ENCODE peak calls at places on chromosomes 3 and 15, in nine cellular contexts. One of them, this sample, is unnamed.

GRCh38 chr15:41949400-41950126 is 22.8 kb downstream of the EHD4 start:
- DNase-seq in mesothelial cell of epicardium: no peak
- DNase-seq in NCI-H2171 treated with DMSO at 0.1 percent for 48 hours: no peak
- DNase-seq in NCI-H345: no peak
- DNase-seq in activated CD4-positive, alpha-beta T cell treated with anti-CD3 and anti-CD28 coated beads, Interleukin-2, amount 50 U/mL, for 24 hours: no peak
- DNase-seq in stimulated activated CD4-positive, alpha-beta T cell treated with anti-CD3 and anti-CD28 coated beads, Interleukin-1b, Interleukin-23, amount 100 ng/mL, for 24 hours: no peak
- DNase-seq in neural progenitor cell: peak; percentile 38
- DNase-seq in tibial nerve: no peak
- DNase-seq in H54: no peak
- DNase-seq in this sample: no peak

GRCh38 chr3:182182531-182182968 is 470.8 kb downstream of the SOX2 start:
- DNase-seq in stimulated activated CD4-positive, alpha-beta T cell treated with anti-CD3 and anti-CD28 coated beads, Interleukin-1b, Interleukin-23, amount 100 ng/mL, for 24 hours: no peak
- DNase-seq in NCI-H2171 treated with DMSO at 0.1 percent for 48 hours: peak; percentile 99
- DNase-seq in neural progenitor cell: no peak
- DNase-seq in activated CD4-positive, alpha-beta T cell treated with anti-CD3 and anti-CD28 coated beads, Interleukin-2, amount 50 U/mL, for 24 hours: no peak
- DNase-seq in H54: no peak
- DNase-seq in tibial nerve: no peak
- DNase-seq in NCI-H345: peak; percentile 20
- DNase-seq in mesothelial cell of epicardium: no peak
- DNase-seq in this sample: no peak

GRCh38 chr3:185460719-185461350 is 38.0 kb downstream of the TMEM41A start:
- DNase-seq in NCI-H345: no peak
- DNase-seq in activated CD4-positive, alpha-beta T cell treated with anti-CD3 and anti-CD28 coated beads, Interleukin-2, amount 50 U/mL, for 24 hours: no peak
- DNase-seq in neural progenitor cell: no peak
- DNase-seq in stimulated activated CD4-positive, alpha-beta T cell treated with anti-CD3 and anti-CD28 coated beads, Interleukin-1b, Interleukin-23, amount 100 ng/mL, for 24 hours: no peak
- DNase-seq in tibial nerve: no peak
- DNase-seq in H54: peak; percentile 20
- DNase-seq in mesothelial cell of epicardium: no peak
- DNase-seq in NCI-H2171 treated with DMSO at 0.1 percent for 48 hours: no peak
- DNase-seq in this sample: peak; percentile 2

GRCh38 chr3:169241575-169241927 is 422.0 kb downstream of the MECOM start:
- DNase-seq in mesothelial cell of epicardium: no peak
- DNase-seq in NCI-H2171 treated with DMSO at 0.1 percent for 48 hours: no peak
- DNase-seq in stimulated activated CD4-positive, alpha-beta T cell treated with anti-CD3 and anti-CD28 coated beads, Interleukin-1b, Interleukin-23, amount 100 ng/mL, for 24 hours: no peak
- DNase-seq in neural progenitor cell: no peak
- DNase-seq in activated CD4-positive, alpha-beta T cell treated with anti-CD3 and anti-CD28 coated beads, Interleukin-2, amount 50 U/mL, for 24 hours: no peak
- DNase-seq in H54: no peak
- DNase-seq in NCI-H345: no peak
- DNase-seq in tibial nerve: no peak
- DNase-seq in this sample: no peak

GRCh38 chr15:39976291-39977274 is 42.7 kb downstream of the EIF2AK4 start:
- DNase-seq in activated CD4-positive, alpha-beta T cell treated with anti-CD3 and anti-CD28 coated beads, Interleukin-2, amount 50 U/mL, for 24 hours: no peak
- DNase-seq in NCI-H2171 treated with DMSO at 0.1 percent for 48 hours: peak; percentile 76
- DNase-seq in H54: peak; percentile 15
- DNase-seq in stimulated activated CD4-positive, alpha-beta T cell treated with anti-CD3 and anti-CD28 coated beads, Interleukin-1b, Interleukin-23, amount 100 ng/mL, for 24 hours: no peak
- DNase-seq in NCI-H345: no peak
- DNase-seq in tibial nerve: peak; percentile 35
- DNase-seq in mesothelial cell of epicardium: peak; percentile 25
- DNase-seq in neural progenitor cell: peak; percentile 61
- DNase-seq in this sample: no peak

GRCh38 chr15:51341366-51342248 is at the start of gene GLDN:
- DNase-seq in NCI-H345: peak; percentile 33
- DNase-seq in neural progenitor cell: peak; percentile 76
- DNase-seq in mesothelial cell of epicardium: no peak
- DNase-seq in tibial nerve: peak; percentile 20
- DNase-seq in NCI-H2171 treated with DMSO at 0.1 percent for 48 hours: peak; percentile 38
- DNase-seq in stimulated activated CD4-positive, alpha-beta T cell treated with anti-CD3 and anti-CD28 coated beads, Interleukin-1b, Interleukin-23, amount 100 ng/mL, for 24 hours: no peak
- DNase-seq in H54: no peak
- DNase-seq in activated CD4-positive, alpha-beta T cell treated with anti-CD3 and anti-CD28 coated beads, Interleukin-2, amount 50 U/mL, for 24 hours: no peak
- DNase-seq in this sample: no peak

GRCh38 chr3:10371167-10371566 is 50.3 kb upstream of the SEC13 start:
- DNase-seq in tibial nerve: no peak
- DNase-seq in activated CD4-positive, alpha-beta T cell treated with anti-CD3 and anti-CD28 coated beads, Interleukin-2, amount 50 U/mL, for 24 hours: no peak
- DNase-seq in neural progenitor cell: no peak
- DNase-seq in mesothelial cell of epicardium: no peak
- DNase-seq in stimulated activated CD4-positive, alpha-beta T cell treated with anti-CD3 and anti-CD28 coated beads, Interleukin-1b, Interleukin-23, amount 100 ng/mL, for 24 hours: no peak
- DNase-seq in NCI-H345: no peak
- DNase-seq in H54: no peak
- DNase-seq in NCI-H2171 treated with DMSO at 0.1 percent for 48 hours: no peak
- DNase-seq in this sample: no peak

GRCh38 chr3:172003146-172003545 is 36.2 kb upstream of the FNDC3B start:
- DNase-seq in NCI-H2171 treated with DMSO at 0.1 percent for 48 hours: no peak
- DNase-seq in mesothelial cell of epicardium: no peak
- DNase-seq in activated CD4-positive, alpha-beta T cell treated with anti-CD3 and anti-CD28 coated beads, Interleukin-2, amount 50 U/mL, for 24 hours: no peak
- DNase-seq in neural progenitor cell: no peak
- DNase-seq in NCI-H345: no peak
- DNase-seq in stimulated activated CD4-positive, alpha-beta T cell treated with anti-CD3 and anti-CD28 coated beads, Interleukin-1b, Interleukin-23, amount 100 ng/mL, for 24 hours: no peak
- DNase-seq in tibial nerve: no peak
- DNase-seq in H54: no peak
- DNase-seq in this sample: no peak

GRCh38 chr15:37885651-37886050 is 48.8 kb upstream of the TMCO5A start:
- DNase-seq in mesothelial cell of epicardium: no peak
- DNase-seq in neural progenitor cell: no peak
- DNase-seq in stimulated activated CD4-positive, alpha-beta T cell treated with anti-CD3 and anti-CD28 coated beads, Interleukin-1b, Interleukin-23, amount 100 ng/mL, for 24 hours: no peak
- DNase-seq in NCI-H2171 treated with DMSO at 0.1 percent for 48 hours: no peak
- DNase-seq in NCI-H345: no peak
- DNase-seq in tibial nerve: no peak
- DNase-seq in H54: no peak
- DNase-seq in activated CD4-positive, alpha-beta T cell treated with anti-CD3 and anti-CD28 coated beads, Interleukin-2, amount 50 U/mL, for 24 hours: no peak
- DNase-seq in this sample: no peak

GRCh38 chr3:169094204-169094603 is 569.3 kb downstream of the MECOM start:
- DNase-seq in tibial nerve: no peak
- DNase-seq in mesothelial cell of epicardium: no peak
- DNase-seq in H54: no peak
- DNase-seq in NCI-H345: no peak
- DNase-seq in neural progenitor cell: no peak
- DNase-seq in activated CD4-positive, alpha-beta T cell treated with anti-CD3 and anti-CD28 coated beads, Interleukin-2, amount 50 U/mL, for 24 hours: no peak
- DNase-seq in NCI-H2171 treated with DMSO at 0.1 percent for 48 hours: peak; percentile 9
- DNase-seq in stimulated activated CD4-positive, alpha-beta T cell treated with anti-CD3 and anti-CD28 coated beads, Interleukin-1b, Interleukin-23, amount 100 ng/mL, for 24 hours: no peak
- DNase-seq in this sample: no peak

GRCh38 chr3:112568642-112569041 is 6.8 kb downstream of the SLC35A5 start:
- DNase-seq in tibial nerve: no peak
- DNase-seq in activated CD4-positive, alpha-beta T cell treated with anti-CD3 and anti-CD28 coated beads, Interleukin-2, amount 50 U/mL, for 24 hours: no peak
- DNase-seq in neural progenitor cell: no peak
- DNase-seq in H54: peak; percentile 27
- DNase-seq in mesothelial cell of epicardium: no peak
- DNase-seq in NCI-H345: no peak
- DNase-seq in NCI-H2171 treated with DMSO at 0.1 percent for 48 hours: no peak
- DNase-seq in stimulated activated CD4-positive, alpha-beta T cell treated with anti-CD3 and anti-CD28 coated beads, Interleukin-1b, Interleukin-23, amount 100 ng/mL, for 24 hours: no peak
- DNase-seq in this sample: no peak

GRCh38 chr15:58498821-58499580 is 67.2 kb downstream of the LIPC start:
- DNase-seq in tibial nerve: no peak
- DNase-seq in mesothelial cell of epicardium: no peak
- DNase-seq in activated CD4-positive, alpha-beta T cell treated with anti-CD3 and anti-CD28 coated beads, Interleukin-2, amount 50 U/mL, for 24 hours: no peak
- DNase-seq in neural progenitor cell: peak; percentile 12
- DNase-seq in H54: no peak
- DNase-seq in NCI-H2171 treated with DMSO at 0.1 percent for 48 hours: no peak
- DNase-seq in stimulated activated CD4-positive, alpha-beta T cell treated with anti-CD3 and anti-CD28 coated beads, Interleukin-1b, Interleukin-23, amount 100 ng/mL, for 24 hours: no peak
- DNase-seq in NCI-H345: no peak
- DNase-seq in this sample: no peak

GRCh38 chr3:23874359-23875120 is 42.2 kb downstream of the NKIRAS1 start:
- DNase-seq in H54: no peak
- DNase-seq in mesothelial cell of epicardium: no peak
- DNase-seq in NCI-H345: no peak
- DNase-seq in activated CD4-positive, alpha-beta T cell treated with anti-CD3 and anti-CD28 coated beads, Interleukin-2, amount 50 U/mL, for 24 hours: no peak
- DNase-seq in tibial nerve: no peak
- DNase-seq in NCI-H2171 treated with DMSO at 0.1 percent for 48 hours: no peak
- DNase-seq in stimulated activated CD4-positive, alpha-beta T cell treated with anti-CD3 and anti-CD28 coated beads, Interleukin-1b, Interleukin-23, amount 100 ng/mL, for 24 hours: no peak
- DNase-seq in neural progenitor cell: no peak
- DNase-seq in this sample: no peak

GRCh38 chr15:35506272-35506870 is 39.6 kb downstream of the DPH6 start:
- DNase-seq in H54: no peak
- DNase-seq in activated CD4-positive, alpha-beta T cell treated with anti-CD3 and anti-CD28 coated beads, Interleukin-2, amount 50 U/mL, for 24 hours: no peak
- DNase-seq in tibial nerve: no peak
- DNase-seq in mesothelial cell of epicardium: no peak
- DNase-seq in neural progenitor cell: peak; percentile 20
- DNase-seq in NCI-H345: no peak
- DNase-seq in NCI-H2171 treated with DMSO at 0.1 percent for 48 hours: no peak
- DNase-seq in stimulated activated CD4-positive, alpha-beta T cell treated with anti-CD3 and anti-CD28 coated beads, Interleukin-1b, Interleukin-23, amount 100 ng/mL, for 24 hours: no peak
- DNase-seq in this sample: no peak

GRCh38 chr15:68228143-68228970 is 1.2 kb downstream of the CLN6 start:
- DNase-seq in tibial nerve: no peak
- DNase-seq in NCI-H345: no peak
- DNase-seq in H54: peak; percentile 15
- DNase-seq in stimulated activated CD4-positive, alpha-beta T cell treated with anti-CD3 and anti-CD28 coated beads, Interleukin-1b, Interleukin-23, amount 100 ng/mL, for 24 hours: no peak
- DNase-seq in NCI-H2171 treated with DMSO at 0.1 percent for 48 hours: peak; percentile 14
- DNase-seq in mesothelial cell of epicardium: no peak
- DNase-seq in activated CD4-positive, alpha-beta T cell treated with anti-CD3 and anti-CD28 coated beads, Interleukin-2, amount 50 U/mL, for 24 hours: no peak
- DNase-seq in neural progenitor cell: no peak
- DNase-seq in this sample: no peak

GRCh38 chr15:85710340-85710842 is 84.3 kb downstream of the KLHL25 start:
- DNase-seq in NCI-H2171 treated with DMSO at 0.1 percent for 48 hours: no peak
- DNase-seq in stimulated activated CD4-positive, alpha-beta T cell treated with anti-CD3 and anti-CD28 coated beads, Interleukin-1b, Interleukin-23, amount 100 ng/mL, for 24 hours: no peak
- DNase-seq in activated CD4-positive, alpha-beta T cell treated with anti-CD3 and anti-CD28 coated beads, Interleukin-2, amount 50 U/mL, for 24 hours: no peak
- DNase-seq in NCI-H345: no peak
- DNase-seq in mesothelial cell of epicardium: no peak
- DNase-seq in H54: no peak
- DNase-seq in neural progenitor cell: no peak
- DNase-seq in tibial nerve: no peak
- DNase-seq in this sample: no peak

GRCh38 chr15:59594493-59594942 is 17.1 kb upstream of the GCNT3 start:
- DNase-seq in mesothelial cell of epicardium: no peak
- DNase-seq in H54: peak; percentile 28
- DNase-seq in NCI-H2171 treated with DMSO at 0.1 percent for 48 hours: no peak
- DNase-seq in neural progenitor cell: no peak
- DNase-seq in tibial nerve: no peak
- DNase-seq in NCI-H345: no peak
- DNase-seq in stimulated activated CD4-positive, alpha-beta T cell treated with anti-CD3 and anti-CD28 coated beads, Interleukin-1b, Interleukin-23, amount 100 ng/mL, for 24 hours: no peak
- DNase-seq in activated CD4-positive, alpha-beta T cell treated with anti-CD3 and anti-CD28 coated beads, Interleukin-2, amount 50 U/mL, for 24 hours: no peak
- DNase-seq in this sample: peak; percentile 19

GRCh38 chr3:153614131-153614530 is 452.1 kb downstream of the RAP2B start:
- DNase-seq in activated CD4-positive, alpha-beta T cell treated with anti-CD3 and anti-CD28 coated beads, Interleukin-2, amount 50 U/mL, for 24 hours: no peak
- DNase-seq in NCI-H2171 treated with DMSO at 0.1 percent for 48 hours: no peak
- DNase-seq in neural progenitor cell: no peak
- DNase-seq in mesothelial cell of epicardium: no peak
- DNase-seq in NCI-H345: no peak
- DNase-seq in tibial nerve: no peak
- DNase-seq in H54: no peak
- DNase-seq in stimulated activated CD4-positive, alpha-beta T cell treated with anti-CD3 and anti-CD28 coated beads, Interleukin-1b, Interleukin-23, amount 100 ng/mL, for 24 hours: no peak
- DNase-seq in this sample: no peak

GRCh38 chr15:71414778-71415177 is 299.5 kb downstream of the THSD4 start:
- DNase-seq in NCI-H345: no peak
- DNase-seq in tibial nerve: no peak
- DNase-seq in NCI-H2171 treated with DMSO at 0.1 percent for 48 hours: no peak
- DNase-seq in stimulated activated CD4-positive, alpha-beta T cell treated with anti-CD3 and anti-CD28 coated beads, Interleukin-1b, Interleukin-23, amount 100 ng/mL, for 24 hours: no peak
- DNase-seq in activated CD4-positive, alpha-beta T cell treated with anti-CD3 and anti-CD28 coated beads, Interleukin-2, amount 50 U/mL, for 24 hours: no peak
- DNase-seq in H54: no peak
- DNase-seq in mesothelial cell of epicardium: no peak
- DNase-seq in neural progenitor cell: no peak
- DNase-seq in this sample: no peak

GRCh38 chr3:101279765-101280385 is 40.5 kb downstream of the IMPG2 start:
- DNase-seq in H54: no peak
- DNase-seq in activated CD4-positive, alpha-beta T cell treated with anti-CD3 and anti-CD28 coated beads, Interleukin-2, amount 50 U/mL, for 24 hours: no peak
- DNase-seq in NCI-H2171 treated with DMSO at 0.1 percent for 48 hours: no peak
- DNase-seq in neural progenitor cell: no peak
- DNase-seq in tibial nerve: no peak
- DNase-seq in stimulated activated CD4-positive, alpha-beta T cell treated with anti-CD3 and anti-CD28 coated beads, Interleukin-1b, Interleukin-23, amount 100 ng/mL, for 24 hours: no peak
- DNase-seq in NCI-H345: no peak
- DNase-seq in mesothelial cell of epicardium: no peak
- DNase-seq in this sample: no peak

GRCh38 chr3:130626021-130626420 is 109.0 kb downstream of the COL6A6 start:
- DNase-seq in activated CD4-positive, alpha-beta T cell treated with anti-CD3 and anti-CD28 coated beads, Interleukin-2, amount 50 U/mL, for 24 hours: no peak
- DNase-seq in tibial nerve: no peak
- DNase-seq in NCI-H2171 treated with DMSO at 0.1 percent for 48 hours: no peak
- DNase-seq in stimulated activated CD4-positive, alpha-beta T cell treated with anti-CD3 and anti-CD28 coated beads, Interleukin-1b, Interleukin-23, amount 100 ng/mL, for 24 hours: no peak
- DNase-seq in H54: no peak
- DNase-seq in neural progenitor cell: no peak
- DNase-seq in NCI-H345: no peak
- DNase-seq in mesothelial cell of epicardium: no peak
- DNase-seq in this sample: no peak

GRCh38 chr15:73851679-73852078 is 21.7 kb upstream of the TBC1D21 start:
- DNase-seq in stimulated activated CD4-positive, alpha-beta T cell treated with anti-CD3 and anti-CD28 coated beads, Interleukin-1b, Interleukin-23, amount 100 ng/mL, for 24 hours: peak; percentile 21
- DNase-seq in mesothelial cell of epicardium: peak; percentile 59
- DNase-seq in NCI-H345: no peak
- DNase-seq in NCI-H2171 treated with DMSO at 0.1 percent for 48 hours: no peak
- DNase-seq in neural progenitor cell: peak; percentile 91
- DNase-seq in activated CD4-positive, alpha-beta T cell treated with anti-CD3 and anti-CD28 coated beads, Interleukin-2, amount 50 U/mL, for 24 hours: peak; percentile 7
- DNase-seq in tibial nerve: no peak
- DNase-seq in H54: peak; percentile 17
- DNase-seq in this sample: peak; percentile 11

GRCh38 chr3:70554170-70554569 is 241.7 kb upstream of the MDFIC2 start:
- DNase-seq in activated CD4-positive, alpha-beta T cell treated with anti-CD3 and anti-CD28 coated beads, Interleukin-2, amount 50 U/mL, for 24 hours: no peak
- DNase-seq in tibial nerve: no peak
- DNase-seq in neural progenitor cell: no peak
- DNase-seq in mesothelial cell of epicardium: no peak
- DNase-seq in H54: no peak
- DNase-seq in stimulated activated CD4-positive, alpha-beta T cell treated with anti-CD3 and anti-CD28 coated beads, Interleukin-1b, Interleukin-23, amount 100 ng/mL, for 24 hours: no peak
- DNase-seq in NCI-H2171 treated with DMSO at 0.1 percent for 48 hours: no peak
- DNase-seq in NCI-H345: no peak
- DNase-seq in this sample: no peak

GRCh38 chr15:62421289-62421688 is 256.2 kb upstream of the C2CD4B start:
- DNase-seq in NCI-H345: no peak
- DNase-seq in tibial nerve: no peak
- DNase-seq in activated CD4-positive, alpha-beta T cell treated with anti-CD3 and anti-CD28 coated beads, Interleukin-2, amount 50 U/mL, for 24 hours: no peak
- DNase-seq in stimulated activated CD4-positive, alpha-beta T cell treated with anti-CD3 and anti-CD28 coated beads, Interleukin-1b, Interleukin-23, amount 100 ng/mL, for 24 hours: no peak
- DNase-seq in neural progenitor cell: no peak
- DNase-seq in H54: no peak
- DNase-seq in mesothelial cell of epicardium: no peak
- DNase-seq in NCI-H2171 treated with DMSO at 0.1 percent for 48 hours: no peak
- DNase-seq in this sample: no peak

GRCh38 chr3:23019596-23020300 is 183.4 kb upstream of the UBE2E2 start:
- DNase-seq in NCI-H2171 treated with DMSO at 0.1 percent for 48 hours: no peak
- DNase-seq in activated CD4-positive, alpha-beta T cell treated with anti-CD3 and anti-CD28 coated beads, Interleukin-2, amount 50 U/mL, for 24 hours: no peak
- DNase-seq in neural progenitor cell: no peak
- DNase-seq in stimulated activated CD4-positive, alpha-beta T cell treated with anti-CD3 and anti-CD28 coated beads, Interleukin-1b, Interleukin-23, amount 100 ng/mL, for 24 hours: no peak
- DNase-seq in NCI-H345: peak; percentile 80
- DNase-seq in mesothelial cell of epicardium: no peak
- DNase-seq in H54: no peak
- DNase-seq in tibial nerve: no peak
- DNase-seq in this sample: no peak

GRCh38 chr3:10783360-10784346 is 32.4 kb upstream of the SLC6A11 start:
- DNase-seq in activated CD4-positive, alpha-beta T cell treated with anti-CD3 and anti-CD28 coated beads, Interleukin-2, amount 50 U/mL, for 24 hours: no peak
- DNase-seq in mesothelial cell of epicardium: no peak
- DNase-seq in H54: peak; percentile 38
- DNase-seq in tibial nerve: no peak
- DNase-seq in stimulated activated CD4-positive, alpha-beta T cell treated with anti-CD3 and anti-CD28 coated beads, Interleukin-1b, Interleukin-23, amount 100 ng/mL, for 24 hours: peak; percentile 4
- DNase-seq in NCI-H2171 treated with DMSO at 0.1 percent for 48 hours: peak; percentile 1
- DNase-seq in NCI-H345: peak; percentile 10
- DNase-seq in neural progenitor cell: peak; percentile 67
- DNase-seq in this sample: no peak

GRCh38 chr3:195105389-195105788 is 165.6 kb downstream of the XXYLT1 start:
- DNase-seq in NCI-H2171 treated with DMSO at 0.1 percent for 48 hours: no peak
- DNase-seq in H54: no peak
- DNase-seq in activated CD4-positive, alpha-beta T cell treated with anti-CD3 and anti-CD28 coated beads, Interleukin-2, amount 50 U/mL, for 24 hours: no peak
- DNase-seq in neural progenitor cell: no peak
- DNase-seq in tibial nerve: no peak
- DNase-seq in mesothelial cell of epicardium: no peak
- DNase-seq in stimulated activated CD4-positive, alpha-beta T cell treated with anti-CD3 and anti-CD28 coated beads, Interleukin-1b, Interleukin-23, amount 100 ng/mL, for 24 hours: no peak
- DNase-seq in NCI-H345: no peak
- DNase-seq in this sample: no peak

GRCh38 chr15:98442379-98442833 is 205.9 kb upstream of the IGF1R start:
- DNase-seq in H54: peak; percentile 36
- DNase-seq in tibial nerve: peak; percentile 40
- DNase-seq in mesothelial cell of epicardium: no peak
- DNase-seq in neural progenitor cell: peak; percentile 80
- DNase-seq in activated CD4-positive, alpha-beta T cell treated with anti-CD3 and anti-CD28 coated beads, Interleukin-2, amount 50 U/mL, for 24 hours: no peak
- DNase-seq in NCI-H2171 treated with DMSO at 0.1 percent for 48 hours: peak; percentile 45
- DNase-seq in NCI-H345: peak; percentile 44
- DNase-seq in stimulated activated CD4-positive, alpha-beta T cell treated with anti-CD3 and anti-CD28 coated beads, Interleukin-1b, Interleukin-23, amount 100 ng/mL, for 24 hours: peak; percentile 35
- DNase-seq in this sample: peak; percentile 43

GRCh38 chr15:63040954-63041353 is 1.6 kb upstream of the TPM1 start:
- DNase-seq in NCI-H2171 treated with DMSO at 0.1 percent for 48 hours: no peak
- DNase-seq in stimulated activated CD4-positive, alpha-beta T cell treated with anti-CD3 and anti-CD28 coated beads, Interleukin-1b, Interleukin-23, amount 100 ng/mL, for 24 hours: no peak
- DNase-seq in NCI-H345: no peak
- DNase-seq in activated CD4-positive, alpha-beta T cell treated with anti-CD3 and anti-CD28 coated beads, Interleukin-2, amount 50 U/mL, for 24 hours: no peak
- DNase-seq in H54: no peak
- DNase-seq in mesothelial cell of epicardium: no peak
- DNase-seq in tibial nerve: no peak
- DNase-seq in neural progenitor cell: no peak
- DNase-seq in this sample: no peak

GRCh38 chr3:12585181-12585580 is 28.3 kb downstream of the MKRN2 start:
- DNase-seq in neural progenitor cell: no peak
- DNase-seq in H54: no peak
- DNase-seq in tibial nerve: no peak
- DNase-seq in activated CD4-positive, alpha-beta T cell treated with anti-CD3 and anti-CD28 coated beads, Interleukin-2, amount 50 U/mL, for 24 hours: no peak
- DNase-seq in stimulated activated CD4-positive, alpha-beta T cell treated with anti-CD3 and anti-CD28 coated beads, Interleukin-1b, Interleukin-23, amount 100 ng/mL, for 24 hours: no peak
- DNase-seq in NCI-H2171 treated with DMSO at 0.1 percent for 48 hours: no peak
- DNase-seq in mesothelial cell of epicardium: no peak
- DNase-seq in NCI-H345: no peak
- DNase-seq in this sample: no peak

GRCh38 chr3:22495241-22495640 is 707.9 kb upstream of the UBE2E2 start:
- DNase-seq in tibial nerve: no peak
- DNase-seq in mesothelial cell of epicardium: no peak
- DNase-seq in H54: no peak
- DNase-seq in NCI-H2171 treated with DMSO at 0.1 percent for 48 hours: no peak
- DNase-seq in activated CD4-positive, alpha-beta T cell treated with anti-CD3 and anti-CD28 coated beads, Interleukin-2, amount 50 U/mL, for 24 hours: no peak
- DNase-seq in neural progenitor cell: no peak
- DNase-seq in NCI-H345: no peak
- DNase-seq in stimulated activated CD4-positive, alpha-beta T cell treated with anti-CD3 and anti-CD28 coated beads, Interleukin-1b, Interleukin-23, amount 100 ng/mL, for 24 hours: no peak
- DNase-seq in this sample: no peak

This sample was measured in retinal pigment epithelial cell.